ENCODE peak calls at places on chromosomes 3 and 15, in four cellular contexts. L is HepG2, M is K562, U is SK-N-SH. O is an unnamed sample.

GRCh38 chr3:30399394-30400181 is 206.8 kb upstream of the TGFBR2 start:
- DNase-seq in L (no peak), M (no peak), U (no peak), O (no peak)

GRCh38 chr15:30904812-30905211 is 1.1 kb downstream of the FAN1 start:
- DNase-seq in L (no peak), M (no peak), U (no peak), O (no peak)

GRCh38 chr3:179264456-179264855 is 13.5 kb upstream of the KCNMB3 start:
- DNase-seq in L (no peak), M (peak; percentile 40), U (no peak), O (no peak)

GRCh38 chr3:115698851-115699535 is 75.7 kb downstream of the GAP43 start:
- DNase-seq in L (no peak), M (no peak), U (peak; percentile 28), O (no peak)

GRCh38 chr3:122964844-122965243 is 62.7 kb downstream of the SEMA5B start:
- DNase-seq in L (no peak), M (no peak), U (no peak), O (no peak)

GRCh38 chr3:24101676-24102168 is 156.6 kb downstream of the NR1D2 start:
- DNase-seq in L (no peak), M (no peak), U (no peak), O (no peak)

GRCh38 chr3:71369733-71370391 is 213.7 kb downstream of the FOXP1 start:
- DNase-seq in L (no peak), M (no peak), U (no peak), O (no peak)

GRCh38 chr3:125150525-125151436 is 61.8 kb downstream of the SLC12A8 start:
- DNase-seq in L (peak; percentile 53), M (peak; percentile 71), U (peak; percentile 59), O (peak; percentile 66)

GRCh38 chr15:99703603-99704443 is 29.4 kb downstream of the LYSMD4 start:
- DNase-seq in L (peak; percentile 62), M (peak; percentile 61), U (no peak), O (peak; percentile 61)

GRCh38 chr3:192121921-192122320 is 605.4 kb downstream of the FGF12 start:
- DNase-seq in L (no peak), M (no peak), U (no peak), O (no peak)

GRCh38 chr3:129599607-129600006 is 6.9 kb downstream of the PLXND1 start:
- DNase-seq in L (no peak), M (peak; percentile 78), U (no peak), O (no peak)

GRCh38 chr15:97678677-97679076 is 281.8 kb upstream of the ARRDC4 start:
- DNase-seq in L (no peak), M (no peak), U (no peak), O (no peak)

GRCh38 chr15:51144021-51144532 is 49.4 kb upstream of the TNFAIP8L3 start:
- DNase-seq in L (no peak), M (peak; percentile 73), U (no peak), O (peak; percentile 34)

GRCh38 chr15:94075349-94075748 is 156.0 kb upstream of the MCTP2 start:
- DNase-seq in L (no peak), M (no peak), U (peak; percentile 17), O (no peak)

GRCh38 chr3:105503191-105503593 is 136.5 kb downstream of the ALCAM start:
- DNase-seq in L (peak; percentile 95), M (no peak), U (no peak), O (no peak)

GRCh38 chr3:88997276-88997675 is 110.1 kb upstream of the EPHA3 start:
- DNase-seq in L (no peak), M (no peak), U (no peak), O (no peak)

GRCh38 chr15:64014995-64015394 is 31.3 kb downstream of the DAPK2 start:
- DNase-seq in L (no peak), M (no peak), U (no peak), O (no peak)

GRCh38 chr3:37607604-37608003 is 254.1 kb upstream of the CTDSPL start:
- DNase-seq in L (no peak), M (no peak), U (no peak), O (no peak)

GRCh38 chr3:48997714-48998637 is 7.9 kb downstream of the P4HTM start:
- DNase-seq in L (no peak), M (no peak), U (peak; percentile 86), O (no peak)

GRCh38 chr3:46944191-46944590 is 32.4 kb downstream of the CCDC12 start:
- DNase-seq in L (peak; percentile 39), M (no peak), U (no peak), O (no peak)

GRCh38 chr3:8607285-8608040 is 37.1 kb downstream of the SSUH2 start:
- DNase-seq in L (peak; percentile 55), M (peak; percentile 22), U (peak; percentile 82), O (peak; percentile 15)

GRCh38 chr3:7307410-7307809 is 446.5 kb downstream of the GRM7 start:
- DNase-seq in L (no peak), M (no peak), U (peak; percentile 43), O (no peak)

GRCh38 chr15:70316059-70316600 is 218.4 kb upstream of the TLE3 start:
- DNase-seq in L (no peak), M (no peak), U (no peak), O (no peak)

GRCh38 chr15:93417156-93418077 is 328.4 kb upstream of the RGMA start:
- DNase-seq in L (no peak), M (no peak), U (no peak), O (no peak)

GRCh38 chr15:69210574-69210973 is 50.1 kb downstream of the GLCE start:
- DNase-seq in L (no peak), M (no peak), U (no peak), O (no peak)

GRCh38 chr3:175057406-175057805 is 198.3 kb downstream of the NAALADL2 start:
- DNase-seq in L (no peak), M (no peak), U (no peak), O (no peak)

GRCh38 chr15:60720493-60721231 is 241.7 kb upstream of the ICE2 start:
- DNase-seq in L (no peak), M (no peak), U (no peak), O (no peak)

GRCh38 chr3:52190294-52190841 is 7.6 kb upstream of the ALAS1 start:
- DNase-seq in L (no peak), M (peak; percentile 51), U (no peak), O (no peak)

GRCh38 chr15:53716909-53717878 is 42.3 kb downstream of the WDR72 start:
- DNase-seq in L (peak; percentile 20), M (no peak), U (no peak), O (no peak)

GRCh38 chr3:194137314-194138097 is 1.6 kb downstream of the HES1 start:
- DNase-seq in L (peak; percentile 29), M (peak; percentile 76), U (peak; percentile 74), O (no peak)

GRCh38 chr15:69265347-69265955 is 33.3 kb upstream of the PAQR5 start:
- DNase-seq in L (peak; percentile 47), M (peak; percentile 27), U (no peak), O (peak; percentile 34)

GRCh38 chr3:126554560-126555525 is 3.9 kb downstream of the C3orf22 start:
- DNase-seq in L (peak; percentile 25), M (no peak), U (no peak), O (no peak)

GRCh38 chr15:97168704-97169475 is 791.6 kb upstream of the ARRDC4 start:
- DNase-seq in L (no peak), M (no peak), U (no peak), O (no peak)

GRCh38 chr3:195596648-195597628 is 13.2 kb upstream of the APOD start:
- DNase-seq in L (no peak), M (no peak), U (no peak), O (no peak)

GRCh38 chr3:43710607-43711006 is 19.9 kb downstream of the ABHD5 start:
- DNase-seq in L (no peak), M (no peak), U (no peak), O (no peak)

GRCh38 chr15:97875513-97876285 is 84.8 kb upstream of the ARRDC4 start:
- DNase-seq in L (no peak), M (peak; percentile 84), U (peak; percentile 28), O (peak; percentile 34)

GRCh38 chr3:187689984-187690383 is 12.4 kb downstream of the RTP2 start:
- DNase-seq in L (no peak), M (no peak), U (no peak), O (no peak)

DNA sequence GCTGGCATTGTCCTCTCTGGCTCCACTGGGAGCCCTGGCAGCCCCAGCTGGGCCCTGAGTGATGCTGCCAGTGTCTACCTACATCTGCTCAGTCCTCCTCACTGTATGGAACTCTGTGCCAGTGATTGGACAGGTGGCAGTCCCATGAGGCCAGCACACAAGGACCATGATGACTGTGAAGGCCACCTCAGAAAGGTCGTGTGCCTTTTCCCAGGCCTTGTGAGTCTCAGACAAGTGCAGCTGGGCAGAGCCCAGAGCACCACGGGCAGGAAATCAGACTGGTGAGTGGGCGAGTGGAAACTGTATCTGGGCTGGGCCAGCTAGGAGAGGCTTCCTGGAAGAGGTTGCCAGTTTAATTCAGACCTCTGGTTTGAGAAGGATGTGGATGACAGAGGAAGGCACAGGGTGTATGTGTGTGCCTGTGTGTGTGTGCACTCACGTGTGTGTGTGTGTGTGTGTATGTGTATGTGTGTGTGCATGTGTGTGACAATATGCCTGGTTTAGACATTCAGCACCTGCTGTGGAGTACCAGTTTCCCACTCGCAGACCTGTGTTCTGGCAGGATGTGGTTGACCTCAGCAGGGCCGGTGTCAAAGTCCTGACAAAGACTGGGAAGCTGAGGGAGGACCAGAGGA is 7.0 kb downstream of the MAPKAPK3 start:
- DNase-seq in L (no peak), M (no peak), U (no peak), O (no peak)
- TF ChIP-seq SIN3A in L (no peak), M (no peak), U (no peak), O (no peak)

GRCh38 chr15:90562669-90563068 is 32.9 kb downstream of the CRTC3 start:
- DNase-seq in L (no peak), M (no peak), U (no peak), O (no peak)
- TF ChIP-seq ELF1 in L (no peak), M (no peak), U (no peak), O (no peak)

DNA sequence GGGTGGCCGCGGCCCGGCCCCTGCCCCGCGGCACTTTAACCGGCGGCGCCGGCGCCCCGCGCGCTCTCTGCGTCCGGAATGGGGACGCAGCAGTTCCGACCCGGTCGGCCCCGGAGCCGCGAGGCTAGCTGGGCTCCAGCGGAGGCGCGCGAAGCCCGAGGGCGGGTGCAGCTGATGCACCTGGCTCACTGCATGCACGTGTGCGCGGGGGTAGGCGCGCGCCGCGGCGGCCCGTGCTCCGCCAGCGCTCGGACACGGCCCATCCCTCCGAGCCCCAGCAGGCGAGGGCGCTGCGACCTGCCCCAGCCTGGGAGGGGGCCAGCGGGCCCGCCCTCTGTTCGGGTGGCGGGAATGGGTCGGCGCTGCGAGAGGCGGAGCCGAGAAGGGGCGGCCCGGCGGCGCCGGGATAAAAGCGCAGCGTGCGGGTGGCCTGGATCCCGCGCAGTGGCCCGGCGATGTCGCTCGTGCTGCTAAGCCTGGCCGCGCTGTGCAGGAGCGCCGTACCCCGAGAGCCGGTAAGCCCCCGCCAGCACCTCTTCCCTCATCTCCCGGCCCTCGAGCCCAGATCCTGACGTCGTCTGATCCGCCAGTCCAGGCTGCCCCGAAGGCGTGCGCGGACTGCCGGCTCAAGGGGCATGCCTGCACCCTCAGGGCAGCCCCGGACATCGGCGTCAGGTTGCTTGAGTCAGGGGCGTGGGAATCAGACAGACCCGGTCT is at the start of the genes CHDH and IL17RB:
- DNase-seq in L (peak; percentile 77), M (peak; percentile 35), U (peak; percentile 83), O (peak; percentile 38)
- TF ChIP-seq MAX in L (peak; percentile 97), M (peak; percentile 26), U (no peak), O (peak; percentile 93)

GRCh38 chr3:141960731-141961130 is 84.3 kb downstream of the ATP1B3 start:
- DNase-seq in L (no peak), M (no peak), U (no peak), O (no peak)
- TF ChIP-seq SIN3A in L (no peak), M (no peak), U (no peak), O (no peak)

O was measured in HCT116.